ENCODE peak calls at places on chromosomes 13 and 19, in ten cellular contexts. V is IMR-90, C is upper lobe of left lung, H is ovary, O is Peyer's patch, M is body of pancreas, K is breast epithelium, S is sigmoid colon, Q is spleen, B is uterus. L is an unnamed sample.

GRCh38 chr19:49528211-49528771 is 488 bp downstream of the RCN3 start:
- DNase-seq in V (peak; percentile 30), C (no peak), H (peak; percentile 54), O (no peak), M (no peak), K (no peak), S (peak; percentile 77), Q (peak; percentile 77), B (peak; percentile 54), L (no peak)

GRCh38 chr19:41863209-41863931 is 3.3 kb downstream of the RPS19 start:
- DNase-seq in V (no peak), C (no peak), H (no peak), O (no peak), M (no peak), K (no peak), S (no peak), Q (no peak), B (no peak), L (no peak)

GRCh38 chr19:6811906-6812305 is 39.4 kb downstream of the VAV1 start:
- DNase-seq in V (peak; percentile 39), C (no peak), H (no peak), O (no peak), M (no peak), K (no peak), S (no peak), Q (no peak), B (no peak), L (no peak)

GRCh38 chr19:5153601-5154128 is 184.8 kb downstream of the KDM4B start:
- DNase-seq in V (no peak), C (peak; percentile 68), H (no peak), O (no peak), M (no peak), K (no peak), S (no peak), Q (peak; percentile 69), B (peak; percentile 11), L (no peak)

GRCh38 chr19:32537626-32538025 is 43.4 kb upstream of the PDCD5 start:
- DNase-seq in V (no peak), C (no peak), H (no peak), O (no peak), M (no peak), K (no peak), S (no peak), Q (no peak), B (no peak), L (no peak)

GRCh38 chr13:39266426-39266825 is 228.2 kb downstream of the NHLRC3 start:
- DNase-seq in V (no peak), C (no peak), H (no peak), O (no peak), M (no peak), K (no peak), S (no peak), Q (no peak), B (no peak), L (no peak)

GRCh38 chr19:28519950-28520861 is 692.7 kb downstream of the UQCRFS1 start:
- DNase-seq in V (no peak), C (peak; percentile 42), H (no peak), O (no peak), M (peak; percentile 37), K (no peak), S (no peak), Q (no peak), B (no peak), L (no peak)

GRCh38 chr19:19406878-19407639 is 1.6 kb downstream of the GATAD2A start:
- DNase-seq in V (peak; percentile 45), C (no peak), H (no peak), O (peak; percentile 80), M (peak; percentile 43), K (peak; percentile 45), S (peak; percentile 75), Q (peak; percentile 85), B (no peak), L (no peak)

GRCh38 chr13:112744306-112745021 is 54.6 kb downstream of the ATP11A start:
- DNase-seq in V (peak; percentile 63), C (no peak), H (no peak), O (no peak), M (no peak), K (no peak), S (no peak), Q (peak; percentile 63), B (peak; percentile 17), L (no peak)

GRCh38 chr19:45629704-45630103 is 9.5 kb downstream of the EML2 start:
- DNase-seq in V (no peak), C (no peak), H (no peak), O (no peak), M (no peak), K (no peak), S (no peak), Q (no peak), B (no peak), L (no peak)
- H3K36me3 ChIP-seq in V (peaks cover 27% of the 10 kb centered on the region), C (peaks cover 50% of the 10 kb centered on the region), H (no peaks in the 10 kb centered on the region), O (no peaks in the 10 kb centered on the region), M (peaks cover 4% of the 10 kb centered on the region), K (no peaks in the 10 kb centered on the region), S (peaks cover 26% of the 10 kb centered on the region), Q (peaks cover 56% of the 10 kb centered on the region), B (no peaks in the 10 kb centered on the region), L (no peaks in the 10 kb centered on the region)

GRCh38 chr13:35411059-35411744 is 65.3 kb downstream of the MAB21L1 start:
- DNase-seq in V (no peak), C (no peak), H (no peak), O (no peak), M (no peak), K (no peak), S (no peak), Q (no peak), B (no peak), L (no peak)
- TF ChIP-seq POLR2A in V (no peak), C (no peak), H (no peak), O (no peak), M (no peak), K (no peak), S (no peak), Q (no peak), B (no peak), L (no peak)

GRCh38 chr13:97346097-97346496 is 87.9 kb upstream of the RAP2A start:
- DNase-seq in V (no peak), C (no peak), H (no peak), O (no peak), M (no peak), K (no peak), S (no peak), Q (no peak), B (no peak), L (no peak)
- H3K36me3 ChIP-seq in V (peaks cover 36% of the 10 kb centered on the region), C (peaks cover 52% of the 10 kb centered on the region), H (no peaks in the 10 kb centered on the region), O (no peaks in the 10 kb centered on the region), M (peaks cover 10% of the 10 kb centered on the region), K (no peaks in the 10 kb centered on the region), S (peaks cover 47% of the 10 kb centered on the region), Q (peaks cover 29% of the 10 kb centered on the region), B (no peaks in the 10 kb centered on the region), L (no peaks in the 10 kb centered on the region)

DNA sequence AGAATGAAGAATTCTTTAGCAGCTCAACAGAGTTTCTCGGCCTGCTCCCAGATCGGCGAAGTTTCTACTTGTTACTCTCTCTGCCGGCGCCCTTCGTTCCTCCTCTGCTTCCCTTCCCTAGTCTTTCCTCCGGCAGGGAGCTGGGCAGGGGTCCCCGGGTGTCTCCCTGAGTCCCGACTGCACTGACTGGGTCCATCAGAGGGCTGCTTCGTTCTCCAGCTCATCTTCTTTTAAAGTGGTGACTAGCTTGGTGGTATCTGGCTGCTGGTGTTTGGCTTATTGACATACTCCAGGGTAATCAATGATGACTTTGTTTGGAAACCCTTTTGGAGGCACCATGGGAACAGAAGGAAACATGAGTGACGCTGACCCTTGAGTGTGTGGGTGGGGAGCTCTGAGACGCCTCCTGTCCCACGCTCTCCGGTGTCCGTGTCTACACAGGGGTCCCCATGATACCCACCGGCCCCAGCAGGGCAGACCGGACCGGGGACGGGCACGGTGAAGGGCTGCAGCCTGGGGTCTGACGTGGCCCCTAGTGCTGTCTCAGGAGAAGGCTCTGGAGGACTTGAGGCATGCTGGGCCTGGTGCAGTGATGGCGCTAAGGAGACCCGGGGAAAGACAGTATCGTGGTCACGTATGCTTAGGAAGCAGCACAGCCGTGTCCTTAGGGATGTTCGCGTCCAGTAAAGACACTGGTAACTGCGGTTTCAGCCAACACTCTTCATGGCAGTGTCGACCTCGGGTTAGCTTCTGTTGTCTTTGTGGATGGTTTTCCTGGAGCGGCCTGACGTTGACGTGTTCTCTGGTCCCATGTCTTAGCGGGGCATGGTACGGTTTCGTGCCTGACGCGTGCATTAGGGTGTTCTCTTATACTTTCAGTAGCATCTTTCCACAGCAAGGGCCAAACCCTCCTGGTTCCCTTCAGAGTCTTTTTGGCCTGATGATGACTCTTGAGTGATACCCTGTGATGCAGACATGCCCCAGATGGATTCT is 23.8 kb downstream of the NAXD start:
- DNase-seq in V (no peak), C (no peak), H (no peak), O (no peak), M (no peak), K (no peak), S (no peak), Q (peak; percentile 71), B (no peak), L (no peak)
- TF ChIP-seq POLR2A in V (no peak), C (no peak), H (no peak), O (no peak), M (no peak), K (no peak), S (no peak), Q (no peak), B (no peak), L (no peak)

DNA sequence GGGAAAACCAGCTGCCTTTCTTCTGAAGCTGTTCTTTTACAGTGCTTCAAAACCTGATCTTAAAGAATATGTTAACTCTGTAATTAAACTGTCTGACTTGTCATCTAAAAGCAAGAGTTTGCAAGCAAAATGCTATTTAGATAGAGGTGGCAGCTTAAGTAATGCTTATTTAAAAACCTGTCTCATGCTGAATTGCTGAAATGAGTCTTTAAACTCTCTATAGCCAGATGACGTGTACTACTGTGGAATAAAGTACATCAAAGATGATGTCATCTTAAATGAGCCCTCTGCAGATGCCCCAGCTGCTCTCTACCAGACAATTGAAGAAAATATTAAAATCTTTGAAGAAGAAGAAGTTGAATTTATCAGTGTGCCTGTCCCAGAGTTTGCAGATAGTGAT is 22.9 kb downstream of the ITM2B start:
- DNase-seq in V (no peak), C (no peak), H (no peak), O (no peak), M (no peak), K (no peak), S (no peak), Q (no peak), B (no peak), L (no peak)
- H3K36me3 ChIP-seq in V (peaks cover 18% of the 10 kb centered on the region), C (peaks cover 75% of the 10 kb centered on the region), H (no peaks in the 10 kb centered on the region), O (no peaks in the 10 kb centered on the region), M (peaks cover 11% of the 10 kb centered on the region), K (peaks cover 11% of the 10 kb centered on the region), S (peaks cover 74% of the 10 kb centered on the region), Q (peaks cover 78% of the 10 kb centered on the region), B (no peaks in the 10 kb centered on the region), L (no peaks in the 10 kb centered on the region)

L was measured in tibial nerve.